ENCODE peak calls at places on chromosomes 7 and 10, in nine cellular contexts. Z is mesendoderm, I is neuronal stem cell, E is fibroblast of lung, X is trophoblast cell, U is SJSA1, D is iPS DF 6.9, Y is A673, W is heart left ventricle. P is an unnamed sample.

GRCh38 chr10:78405231-78405630 is 371.6 kb downstream of the RPS24 start:
- DNase-seq in Z (no peak), I (no peak), E (no peak), X (no peak), U (no peak), D (no peak), Y (no peak), W (no peak), P (no peak)

GRCh38 chr10:45368181-45368580 is 5.8 kb upstream of the ALOX5 start:
- DNase-seq in Z (no peak), I (no peak), E (no peak), X (no peak), U (no peak), D (no peak), Y (no peak), W (no peak), P (no peak)

GRCh38 chr10:79248341-79248931 is 98.8 kb upstream of the PPIF start:
- DNase-seq in Z (no peak), I (no peak), E (no peak), X (no peak), U (no peak), D (no peak), Y (no peak), W (peak; percentile 68), P (no peak)

GRCh38 chr7:130982160-130982638 is 248.2 kb upstream of the KLF14 start:
- DNase-seq in Z (peak; percentile 73), I (peak; percentile 8), E (peak; percentile 55), X (peak; percentile 15), U (no peak), D (peak; percentile 18), Y (peak; percentile 59), W (no peak), P (peak; percentile 53)

GRCh38 chr10:47094126-47094525 is 182.9 kb downstream of the PTPN20 start:
- DNase-seq in Z (no peak), I (no peak), E (no peak), X (no peak), U (peak; percentile 26), D (no peak), Y (no peak), W (no peak), P (no peak)

GRCh38 chr7:121431996-121432395 is 35.9 kb upstream of the FAM3C start:
- DNase-seq in Z (no peak), I (no peak), E (no peak), X (no peak), U (no peak), D (no peak), Y (no peak), W (no peak), P (no peak)

GRCh38 chr7:119256446-119257131 is 1016.4 kb upstream of the KCND2 start:
- DNase-seq in Z (no peak), I (no peak), E (no peak), X (no peak), U (no peak), D (no peak), Y (no peak), W (no peak), P (no peak)

GRCh38 chr10:126964190-126964589 is 59.0 kb downstream of the DOCK1 start:
- DNase-seq in Z (no peak), I (no peak), E (no peak), X (no peak), U (no peak), D (no peak), Y (no peak), W (no peak), P (no peak)

GRCh38 chr7:32058017-32058416 is 12.2 kb downstream of the PDE1C start:
- DNase-seq in Z (peak; percentile 43), I (no peak), E (no peak), X (no peak), U (no peak), D (no peak), Y (peak; percentile 27), W (no peak), P (no peak)

GRCh38 chr7:51000956-51001355 is 218.3 kb upstream of the GRB10 start:
- DNase-seq in Z (peak; percentile 45), I (no peak), E (no peak), X (no peak), U (no peak), D (no peak), Y (no peak), W (no peak), P (peak; percentile 19)

GRCh38 chr10:110571093-110571743 is 3.7 kb downstream of the SMC3 start:
- DNase-seq in Z (no peak), I (no peak), E (no peak), X (no peak), U (no peak), D (no peak), Y (no peak), W (no peak), P (no peak)
- H3K4me3 ChIP-seq in Z (no peak overlapping the region), I (no peak overlapping the region), E (no peak overlapping the region), X (no peak overlapping the region), U (no peak overlapping the region), D (no peak overlapping the region), Y (no peak overlapping the region), W (no peak overlapping the region), P (no peak overlapping the region)

DNA sequence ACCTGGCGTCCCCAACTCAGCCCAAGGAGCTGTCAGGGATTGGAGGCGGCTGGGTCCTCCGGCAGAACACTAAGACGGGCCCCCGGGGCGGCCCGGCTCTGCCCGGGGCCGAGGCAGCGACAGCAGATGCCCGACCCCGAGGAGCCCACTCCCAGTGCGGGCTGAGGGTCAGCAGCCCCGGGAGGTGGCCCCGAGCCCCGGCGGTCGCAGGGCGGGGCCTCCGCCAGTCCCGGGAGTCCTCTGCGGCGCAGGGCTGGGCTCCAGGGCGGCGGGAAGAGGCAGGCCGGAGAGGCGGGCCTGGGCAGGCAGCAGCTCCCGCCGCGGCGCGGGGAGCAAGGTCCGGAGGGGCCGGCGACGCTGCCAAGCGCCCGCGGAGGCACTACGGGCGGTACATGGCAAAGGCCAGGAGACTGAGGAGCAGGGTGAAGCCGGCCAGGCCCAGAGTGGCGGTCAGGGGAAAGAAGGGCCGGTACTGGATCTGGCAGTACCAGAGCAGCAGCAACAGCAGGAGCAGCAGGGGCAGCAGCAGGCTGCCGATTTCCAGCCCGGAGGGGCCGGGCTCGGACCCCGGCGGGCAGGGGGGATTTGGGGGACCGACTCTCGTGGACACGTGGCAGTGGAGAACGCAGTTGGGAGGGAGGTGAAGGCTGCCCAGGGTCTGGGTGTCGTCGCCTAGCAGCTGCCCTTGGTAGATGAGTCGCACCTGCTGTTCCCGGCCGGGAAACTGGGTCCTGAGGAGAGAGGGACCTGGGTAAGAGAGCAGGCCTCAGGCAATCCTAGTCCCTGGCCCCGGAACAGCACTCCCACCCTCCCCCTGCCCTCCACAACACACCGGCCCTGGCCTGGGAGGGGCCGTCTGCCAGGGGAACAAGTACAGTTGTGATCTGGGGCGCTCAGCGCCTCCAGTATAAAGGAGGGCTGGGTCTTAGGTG is 827 bp upstream of the FASTK start:
- DNase-seq in Z (peak; percentile 44), I (no peak), E (no peak), X (no peak), U (no peak), D (no peak), Y (no peak), W (no peak), P (peak; percentile 73)
- H3K4me1 ChIP-seq in Z (peaks cover 13% of the 10 kb centered on the region), I (peaks cover 28% of the 10 kb centered on the region), E (peaks cover 28% of the 10 kb centered on the region), X (peaks cover 48% of the 10 kb centered on the region), U (peaks cover 45% of the 10 kb centered on the region), D (peaks cover 9% of the 10 kb centered on the region), Y (peaks cover 45% of the 10 kb centered on the region), W (peaks cover 50% of the 10 kb centered on the region), P (peaks cover 27% of the 10 kb centered on the region)

GRCh38 chr7:155590215-155591023 is 44.1 kb upstream of the CNPY1 start:
- DNase-seq in Z (peak; percentile 97), I (no peak), E (no peak), X (no peak), U (no peak), D (no peak), Y (no peak), W (peak; percentile 61), P (no peak)
- H3K27ac ChIP-seq in Z (no peak overlapping the region), I (no peak overlapping the region), E (no peak overlapping the region), X (no peak overlapping the region), U (no peak overlapping the region), D (no peak overlapping the region), Y (no peak overlapping the region), W (no peak overlapping the region), P (no peak overlapping the region)

DNA sequence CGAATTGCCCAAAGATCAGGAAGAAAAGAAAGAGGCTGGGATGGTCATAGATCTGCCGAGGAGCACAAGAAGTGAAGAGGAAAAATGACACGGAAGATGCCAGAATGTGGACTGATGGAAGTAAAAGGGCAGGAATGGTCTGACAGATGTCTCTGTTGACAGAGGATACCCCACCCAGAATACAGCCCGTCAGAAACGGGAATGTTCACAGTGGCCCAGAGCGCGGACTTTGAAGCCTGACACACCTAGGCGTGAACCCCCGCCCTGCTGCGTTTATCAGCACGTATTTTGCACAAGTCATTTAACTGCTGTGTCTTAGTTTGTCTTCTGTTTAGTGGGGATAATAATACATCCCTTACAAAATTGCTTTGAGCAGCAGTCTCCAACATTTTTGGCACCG is 27.1 kb downstream of the AKR1B1 start:
- DNase-seq in Z (no peak), I (no peak), E (no peak), X (no peak), U (no peak), D (no peak), Y (no peak), W (no peak), P (no peak)
- H3K4me3 ChIP-seq in Z (no peak overlapping the region), I (no peak overlapping the region), E (peak overlapping the region; percentile 35), X (no peak overlapping the region), U (peak overlapping the region; percentile 35), D (no peak overlapping the region), Y (no peak overlapping the region), W (peak overlapping the region; percentile 43), P (peak overlapping the region; percentile 42)

DNA sequence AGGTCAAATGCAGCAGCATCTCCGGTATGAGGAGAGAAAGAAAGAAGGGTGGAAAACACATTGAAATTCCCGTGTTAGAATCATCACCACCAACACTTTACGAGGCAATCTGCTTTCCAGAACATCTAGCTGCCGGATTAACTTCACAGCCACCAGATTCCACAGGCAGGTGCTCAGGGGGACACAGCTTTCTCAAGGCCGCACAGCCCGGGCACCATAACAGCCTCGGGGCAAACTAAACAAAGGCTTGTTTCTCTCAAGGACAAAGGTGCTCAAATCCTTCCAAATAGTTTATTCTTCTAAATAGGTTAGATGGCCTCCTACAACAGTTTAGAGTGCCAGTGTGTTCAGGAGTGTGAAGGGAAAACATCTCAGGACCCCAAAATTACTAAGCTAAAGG is 156.3 kb downstream of the DIP2C start:
- DNase-seq in Z (peak; percentile 57), I (no peak), E (no peak), X (no peak), U (no peak), D (no peak), Y (no peak), W (no peak), P (no peak)
- H3K4me1 ChIP-seq in Z (no peaks in the 10 kb centered on the region), I (peaks cover 5% of the 10 kb centered on the region), E (no peaks in the 10 kb centered on the region), X (peaks cover 3% of the 10 kb centered on the region), U (peaks cover 7% of the 10 kb centered on the region), D (peaks cover 2% of the 10 kb centered on the region), Y (no peaks in the 10 kb centered on the region), W (peaks cover 4% of the 10 kb centered on the region), P (peaks cover 3% of the 10 kb centered on the region)

GRCh38 chr10:124127563-124127962 is 34.2 kb upstream of the CHST15 start:
- DNase-seq in Z (no peak), I (no peak), E (no peak), X (no peak), U (no peak), D (no peak), Y (no peak), W (no peak), P (no peak)
- H3K27ac ChIP-seq in Z (no peak overlapping the region), I (no peak overlapping the region), E (no peak overlapping the region), X (no peak overlapping the region), U (no peak overlapping the region), D (no peak overlapping the region), Y (no peak overlapping the region), W (no peak overlapping the region), P (no peak overlapping the region)